ENCODE peak calls at places on chromosomes 2 and 18, in five cellular contexts. H is sigmoid colon, P is cardiac fibroblast, O is NCI-H2081, I is mesenchymal stem cell. W is an unnamed sample.

GRCh38 chr2:200408428-200409311 is 101.2 kb downstream of the KCTD18 start:
- DNase-seq in H (no peak), P (peak; percentile 57), O (no peak), I (peak; percentile 94), W (peak; percentile 59)

GRCh38 chr2:128377071-128377910 is 58.6 kb upstream of the HS6ST1 start:
- DNase-seq in H (peak; percentile 59), P (no peak), O (no peak), I (no peak), W (no peak)

GRCh38 chr2:215171826-215172225 is 33.4 kb upstream of the ABCA12 start:
- DNase-seq in H (no peak), P (no peak), O (no peak), I (no peak), W (no peak)

GRCh38 chr2:47012866-47013265 is 97.3 kb upstream of the MCFD2 start:
- DNase-seq in H (no peak), P (no peak), O (no peak), I (no peak), W (no peak)

GRCh38 chr2:41711736-41712135 is 336.1 kb upstream of the PKDCC start:
- DNase-seq in H (no peak), P (no peak), O (no peak), I (no peak), W (no peak)

GRCh38 chr2:165535443-165535842 is 65.9 kb downstream of the CSRNP3 start:
- DNase-seq in H (no peak), P (no peak), O (no peak), I (no peak), W (peak; percentile 10)

GRCh38 chr2:15913146-15913545 is 27.2 kb upstream of the MYCN start:
- DNase-seq in H (no peak), P (no peak), O (no peak), I (peak; percentile 38), W (no peak)

GRCh38 chr18:60838677-60839076 is 466.1 kb upstream of the MC4R start:
- DNase-seq in H (no peak), P (peak; percentile 4), O (no peak), I (no peak), W (no peak)

GRCh38 chr18:60623331-60623730 is 250.8 kb upstream of the MC4R start:
- DNase-seq in H (no peak), P (no peak), O (no peak), I (no peak), W (no peak)

GRCh38 chr2:96354492-96354891 is 18.9 kb downstream of the NCAPH start:
- DNase-seq in H (no peak), P (no peak), O (no peak), I (no peak), W (no peak)

GRCh38 chr2:239805043-239805329 is 220.2 kb downstream of the NDUFA10 start:
- DNase-seq in H (peak; percentile 42), P (no peak), O (no peak), I (no peak), W (no peak)

GRCh38 chr2:8656160-8656641 is 25.7 kb upstream of the ID2 start:
- DNase-seq in H (no peak), P (no peak), O (no peak), I (peak; percentile 76), W (peak; percentile 57)

GRCh38 chr18:66046025-66046602 is 295.3 kb downstream of the CDH7 start:
- DNase-seq in H (no peak), P (no peak), O (no peak), I (no peak), W (no peak)

GRCh38 chr18:80253236-80253635 is 5.9 kb upstream of the PARD6G start:
- DNase-seq in H (no peak), P (no peak), O (no peak), I (no peak), W (no peak)

GRCh38 chr2:130787841-130788240 is 32.5 kb downstream of the AMER3 start:
- DNase-seq in H (no peak), P (no peak), O (no peak), I (no peak), W (no peak)

GRCh38 chr18:66439207-66439606 is 164.7 kb downstream of the CDH19 start:
- DNase-seq in H (no peak), P (no peak), O (no peak), I (no peak), W (no peak)

GRCh38 chr18:67010916-67011315 is 407.0 kb upstream of the CDH19 start:
- DNase-seq in H (no peak), P (peak; percentile 0), O (no peak), I (peak; percentile 62), W (no peak)

GRCh38 chr18:79804130-79804772 is 6.5 kb downstream of the KCNG2 start:
- DNase-seq in H (peak; percentile 58), P (no peak), O (no peak), I (no peak), W (no peak)

GRCh38 chr2:111054791-111055627 is 65.7 kb upstream of the BCL2L11 start:
- DNase-seq in H (no peak), P (no peak), O (no peak), I (no peak), W (no peak)

GRCh38 chr2:85324639-85325465 is 2.9 kb downstream of the TGOLN2 start:
- DNase-seq in H (peak; percentile 53), P (peak; percentile 50), O (no peak), I (peak; percentile 31), W (no peak)

GRCh38 chr2:32262105-32262504 is 2.6 kb downstream of the NLRC4 start:
- DNase-seq in H (no peak), P (no peak), O (no peak), I (no peak), W (no peak)

GRCh38 chr2:195580156-195580555 is 76.9 kb upstream of the SLC39A10 start:
- DNase-seq in H (no peak), P (no peak), O (no peak), I (no peak), W (no peak)

GRCh38 chr2:230473378-230473777 is 57.4 kb downstream of the SP100 start:
- DNase-seq in H (no peak), P (peak; percentile 5), O (no peak), I (no peak), W (no peak)

GRCh38 chr2:24258718-24259117 is 83.9 kb downstream of the FAM228A start:
- DNase-seq in H (no peak), P (no peak), O (no peak), I (no peak), W (no peak)

GRCh38 chr18:40012931-40013609 is 1942.0 kb upstream of the PIK3C3 start:
- DNase-seq in H (no peak), P (no peak), O (no peak), I (peak; percentile 44), W (no peak)

GRCh38 chr2:37323770-37324535 is 680 bp downstream of the PRKD3 start:
- DNase-seq in H (peak; percentile 72), P (peak; percentile 31), O (peak; percentile 39), I (peak; percentile 54), W (no peak)

GRCh38 chr18:32698148-32698547 is 74.7 kb downstream of the KLHL14 start:
- DNase-seq in H (no peak), P (no peak), O (no peak), I (no peak), W (no peak)

GRCh38 chr2:176812376-176812775 is 400.2 kb upstream of the HNRNPA3 start:
- DNase-seq in H (no peak), P (no peak), O (peak; percentile 61), I (no peak), W (no peak)

W was measured in BJ.